ENCODE peak calls at places on chromosomes 6 and 20, in seven cellular contexts. F, H, V, D, S, O and K are unnamed samples. For H3K9me3, the result is how much of the 10 kb centered on the place peaks cover.

GRCh38 chr6:134351615-134352474 is 33.9 kb upstream of the SGK1 start:
- DNase-seq in V (no peak), O (no peak), D (no peak), S (no peak), H (no peak), F (no peak), K (no peak)

GRCh38 chr20:31698803-31699718 is 23.6 kb downstream of the BCL2L1 start:
- DNase-seq in O (peak), V (peak), S (no peak), D (peak), H (peak), F (peak), K (no peak)

GRCh38 chr6:144482142-144482541 is 197.0 kb downstream of the UTRN start:
- DNase-seq in D (peak), O (peak), F (peak), H (peak), S (peak), V (peak), K (peak)

GRCh38 chr6:41688256-41688965 is 47.0 kb downstream of the TFEB start:
- DNase-seq in O (no peak), D (no peak), S (peak), H (no peak), V (no peak), F (no peak), K (no peak)

GRCh38 chr20:1934578-1935573 is 39.7 kb downstream of the SIRPA start:
- DNase-seq in H (no peak), V (peak), S (no peak), D (no peak), F (peak), O (no peak), K (no peak)

GRCh38 chr6:105994522-105995402 is 91.4 kb upstream of the PRDM1 start:
- DNase-seq in H (peak), V (peak), F (peak), O (no peak), D (peak), S (peak), K (no peak)

GRCh38 chr20:10619427-10619826 is 54.4 kb downstream of the JAG1 start:
- DNase-seq in S (no peak), F (peak), H (no peak), O (no peak), V (no peak), D (no peak), K (no peak)

GRCh38 chr20:48156521-48156920 is 371.2 kb upstream of the SULF2 start:
- DNase-seq in O (no peak), F (peak), D (no peak), V (no peak), H (no peak), S (no peak), K (no peak)

GRCh38 chr6:35736293-35736894 is 438 bp upstream of the ARMC12 start:
- DNase-seq in V (peak), F (peak), D (peak), H (peak), O (no peak), S (peak), K (peak)

GRCh38 chr6:135008072-135008940 is 46.3 kb downstream of the HBS1L start:
- DNase-seq in F (no peak), D (no peak), O (no peak), H (no peak), V (peak), S (no peak), K (no peak)

GRCh38 chr6:2434116-2434515 is 188.7 kb upstream of the GMDS start:
- DNase-seq in F (peak), D (no peak), V (no peak), H (no peak), S (no peak), O (no peak), K (no peak)

GRCh38 chr20:58986968-58987517 is 6.0 kb downstream of the NELFCD start:
- DNase-seq in F (no peak), V (peak), D (no peak), S (peak), H (peak), O (no peak), K (no peak)

GRCh38 chr6:166237611-166238010 is 70.0 kb upstream of the TBXT start:
- DNase-seq in O (no peak), D (no peak), V (no peak), S (no peak), H (no peak), F (no peak), K (no peak)

GRCh38 chr6:87099472-87099871 is 4.6 kb upstream of the CGA start:
- DNase-seq in O (no peak), D (no peak), S (no peak), V (no peak), F (no peak), H (no peak), K (no peak)

GRCh38 chr6:42756713-42757112 is 10.8 kb upstream of the TBCC start:
- DNase-seq in O (no peak), D (no peak), H (no peak), S (no peak), V (no peak), F (no peak), K (no peak)

GRCh38 chr6:90521955-90522354 is 64.9 kb downstream of the MAP3K7 start:
- DNase-seq in O (no peak), F (no peak), V (no peak), S (no peak), D (no peak), H (no peak), K (no peak)

GRCh38 chr6:43990275-43990626 is 137.0 kb downstream of the MRPL14 start:
- DNase-seq in O (no peak), D (peak), F (no peak), V (no peak), H (no peak), S (no peak), K (no peak)

GRCh38 chr20:5205348-5206210 is 78.8 kb downstream of the CDS2 start:
- DNase-seq in H (peak), D (peak), F (peak), O (peak), S (peak), V (peak), K (peak)

GRCh38 chr6:166465671-166466087 is 82.9 kb upstream of the MPC1 start:
- DNase-seq in D (peak), S (no peak), H (no peak), V (no peak), F (no peak), O (no peak), K (no peak)

GRCh38 chr20:23160536-23161243 is 74.6 kb upstream of the CD93 start:
- DNase-seq in H (no peak), F (peak), D (no peak), S (no peak), V (no peak), O (no peak), K (no peak)

GRCh38 chr6:54267798-54268197 is 40.4 kb upstream of the TINAG start:
- DNase-seq in V (peak), O (no peak), F (peak), H (peak), D (no peak), S (no peak), K (no peak)

GRCh38 chr20:8361008-8361652 is 229.1 kb downstream of the PLCB1 start:
- DNase-seq in D (no peak), S (no peak), V (no peak), F (peak), O (no peak), H (no peak), K (no peak)

GRCh38 chr6:77123527-77123926 is 339.8 kb downstream of the HTR1B start:
- DNase-seq in D (no peak), O (no peak), V (no peak), H (no peak), S (no peak), F (peak), K (no peak)

GRCh38 chr20:62557425-62557824 is 81.6 kb upstream of the GATA5 start:
- DNase-seq in S (no peak), D (no peak), H (no peak), V (no peak), F (peak), O (no peak), K (no peak)

GRCh38 chr20:549720-550496 is 6.3 kb upstream of the CSNK2A1 start:
- DNase-seq in H (no peak), F (no peak), S (no peak), D (no peak), O (no peak), V (no peak), K (no peak)

GRCh38 chr6:100203391-100203790 is 209.4 kb upstream of the MCHR2 start:
- DNase-seq in F (peak), V (no peak), S (no peak), O (peak), H (no peak), D (no peak), K (no peak)

GRCh38 chr6:3277251-3277650 is 18.5 kb downstream of the PSMG4 start:
- DNase-seq in H (no peak), F (no peak), O (no peak), D (no peak), V (no peak), S (peak), K (no peak)

GRCh38 chr6:125899726-125900182 is 56.8 kb upstream of the HINT3 start:
- DNase-seq in S (no peak), H (peak), O (no peak), V (no peak), F (no peak), D (no peak), K (no peak)

GRCh38 chr20:46303176-46303956 is 4.9 kb downstream of the CDH22 start:
- DNase-seq in S (no peak), F (no peak), D (no peak), H (no peak), V (no peak), O (no peak), K (no peak)

GRCh38 chr6:92762414-92763374 is 656.7 kb downstream of the EPHA7 start:
- DNase-seq in F (no peak), H (no peak), S (no peak), V (no peak), D (no peak), O (no peak), K (no peak)

GRCh38 chr6:56046576-56046975 is 171.2 kb upstream of the BMP5 start:
- DNase-seq in V (no peak), F (peak), D (peak), S (peak), O (no peak), H (no peak), K (no peak)

GRCh38 chr20:41734506-41734945 is 116.3 kb upstream of the CHD6 start:
- DNase-seq in F (peak), S (no peak), H (peak), O (no peak), V (peak), D (peak), K (no peak)

GRCh38 chr20:41735949-41736348 is 117.8 kb upstream of the CHD6 start:
- DNase-seq in F (no peak), H (no peak), V (no peak), O (no peak), S (no peak), D (no peak), K (no peak)

GRCh38 chr20:41733151-41733550 is 115.0 kb upstream of the CHD6 start:
- DNase-seq in D (no peak), F (no peak), V (no peak), O (no peak), H (no peak), S (no peak), K (no peak)

DNA sequence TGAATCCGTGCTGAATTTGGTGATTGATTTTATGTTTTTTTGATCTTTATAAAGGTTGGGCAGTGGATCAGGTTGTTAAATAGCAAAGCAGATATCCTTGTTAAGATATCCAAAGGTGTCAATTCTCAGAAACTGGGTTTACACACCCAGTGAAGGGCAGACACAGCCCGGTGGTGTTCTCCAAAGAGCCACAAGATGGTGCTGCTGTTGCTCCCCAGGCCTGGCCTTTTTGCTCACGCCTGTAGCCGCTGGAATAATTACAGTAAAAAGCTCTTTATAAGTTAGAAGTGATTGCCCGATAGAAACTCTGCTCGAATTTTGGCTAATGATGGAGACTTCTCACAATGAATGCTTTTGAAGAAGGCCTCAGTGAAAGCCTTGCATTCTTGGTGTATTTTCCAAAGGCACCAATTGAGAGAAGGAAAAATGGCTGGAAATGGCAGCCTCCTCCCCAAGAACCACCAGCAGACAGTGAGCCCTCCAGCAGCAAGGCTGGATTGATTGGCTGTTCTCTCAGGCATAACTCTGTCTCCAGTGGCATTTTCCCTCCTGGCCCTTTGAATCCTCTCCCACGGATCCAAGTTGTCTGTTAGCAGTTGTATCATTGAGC is 120.5 kb upstream of the CHD6 start:
- DNase-seq in O (no peak), V (peak), H (peak), F (peak), S (peak), D (peak), K (peak)
- H3K9me3 ChIP-seq in O (under half), V (under half), H (under half), F (under half), S (under half), D (under half), K (under half)

GRCh38 chr6:101847690-101848089 is 454.2 kb downstream of the GRIK2 start:
- DNase-seq in F (no peak), S (no peak), V (no peak), O (no peak), H (no peak), D (no peak), K (no peak)
- TF ChIP-seq CTCF in F (no peak), S (no peak), V (no peak), O (no peak), H (no peak), D (no peak), K (no peak)

DNA sequence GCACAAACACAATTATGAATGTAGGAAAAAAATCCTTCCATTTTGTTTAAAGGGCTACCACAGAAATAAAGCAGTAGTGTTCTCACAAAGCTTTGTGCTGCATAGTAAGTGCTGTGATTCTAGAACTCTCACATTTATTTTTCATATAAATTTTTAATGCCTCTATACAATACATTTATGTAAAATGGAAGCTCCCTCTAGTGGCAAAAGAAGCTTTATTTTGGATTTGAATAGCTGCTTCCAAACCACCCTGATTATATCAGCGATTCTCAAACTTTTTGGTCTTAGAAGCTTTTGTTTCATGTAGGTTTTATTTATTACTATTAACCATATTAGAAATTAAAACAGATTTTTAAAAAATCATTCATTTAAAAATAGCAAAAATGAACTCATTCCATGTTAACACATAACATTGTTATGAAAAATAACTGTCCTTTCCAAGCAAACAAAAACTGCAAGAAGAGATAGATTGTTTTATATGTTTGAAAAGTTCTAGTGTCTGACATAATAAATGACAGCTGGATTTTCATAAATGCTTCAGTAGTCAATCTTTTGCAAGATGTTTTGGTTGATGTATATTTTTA is 38.4 kb downstream of the HS3ST5 start:
- DNase-seq in F (peak), D (no peak), S (no peak), O (peak), V (no peak), H (no peak), K (no peak)
- H3K9me3 ChIP-seq in F (under half), D (under half), S (under half), O (under half), V (under half), H (under half), K (under half)

GRCh38 chr6:33428219-33428890 is 8.5 kb downstream of the SYNGAP1 start:
- DNase-seq in V (peak), S (no peak), D (peak), H (peak), O (no peak), F (peak), K (no peak)
- TF ChIP-seq CTCF in V (peak), S (no peak), D (peak), H (peak), O (peak), F (peak), K (peak)

GRCh38 chr20:29742699-29743100 is 1514.8 kb upstream of the DEFB115 start:
- DNase-seq in F (no peak), H (no peak), O (no peak), S (no peak), D (no peak), V (no peak), K (no peak)

GRCh38 chr20:29741894-29742698 is 1515.4 kb upstream of the DEFB115 start:
- DNase-seq in F (no peak), H (no peak), S (no peak), D (no peak), O (no peak), V (peak), K (no peak)

GRCh38 chr20:29741594-29741893 is 1515.9 kb upstream of the DEFB115 start:
- DNase-seq in S (no peak), V (peak), F (no peak), H (no peak), O (no peak), D (no peak), K (no peak)

GRCh38 chr20:29740951-29741593 is 1516.4 kb upstream of the DEFB115 start:
- DNase-seq in F (no peak), V (peak), O (no peak), S (peak), H (no peak), D (no peak), K (no peak)

DNA sequence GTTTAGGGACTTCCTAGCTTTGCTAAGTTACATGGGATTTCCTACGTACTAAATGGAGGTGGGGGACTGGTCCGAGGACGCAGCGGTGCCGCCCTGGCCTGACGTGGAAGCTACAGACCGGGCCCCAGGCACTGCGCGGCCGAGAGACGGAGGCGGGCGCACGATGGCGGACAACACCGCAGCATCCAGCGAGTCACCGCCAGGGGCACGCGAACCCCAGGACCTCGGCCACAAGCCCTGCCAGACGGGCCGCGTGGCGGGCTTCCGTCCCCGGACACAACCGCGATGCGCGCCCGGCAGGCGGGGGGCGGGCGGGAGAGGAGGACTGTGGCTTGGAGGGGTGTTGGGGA is 1516.9 kb upstream of the DEFB115 start:
- DNase-seq in F (no peak), S (no peak), D (no peak), V (no peak), H (no peak), O (no peak), K (no peak)
- H3K9me3 ChIP-seq in F (under half), S (under half), D (under half), V (under half), H (under half), O (under half), K (under half)

GRCh38 chr20:50380697-50381040 is 129.5 kb upstream of the PTPN1 start:
- DNase-seq in H (peak), S (no peak), F (peak), D (no peak), V (no peak), O (no peak), K (no peak)
- TF ChIP-seq CTCF in H (peak), S (peak), F (peak), D (peak), V (peak), O (peak), K (no peak)

DNA sequence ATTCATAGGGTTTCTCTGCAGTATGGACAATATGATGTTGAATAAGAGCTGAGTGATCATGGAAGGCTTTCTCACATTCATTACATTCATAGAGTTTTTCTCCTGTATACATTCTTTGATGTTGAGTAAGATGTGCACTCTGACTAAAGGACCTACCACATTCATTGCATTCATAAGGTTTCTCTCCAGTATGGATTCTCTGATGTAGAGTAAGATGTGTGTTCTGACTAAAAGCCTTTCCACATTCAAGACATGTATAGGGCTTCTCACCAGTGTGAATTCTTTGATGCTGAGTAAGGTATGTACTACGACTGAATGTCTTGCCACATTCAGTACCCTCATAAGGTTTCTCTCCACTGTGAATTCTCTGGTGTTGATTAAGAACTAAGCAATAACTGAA is 29.3 kb upstream of the ZNF391 start:
- DNase-seq in S (no peak), H (no peak), F (no peak), D (no peak), V (no peak), O (no peak), K (no peak)
- H3K9me3 ChIP-seq in S (under half), H (under half), F (under half), D (under half), V (under half), O (under half), K (half or more)

DNA sequence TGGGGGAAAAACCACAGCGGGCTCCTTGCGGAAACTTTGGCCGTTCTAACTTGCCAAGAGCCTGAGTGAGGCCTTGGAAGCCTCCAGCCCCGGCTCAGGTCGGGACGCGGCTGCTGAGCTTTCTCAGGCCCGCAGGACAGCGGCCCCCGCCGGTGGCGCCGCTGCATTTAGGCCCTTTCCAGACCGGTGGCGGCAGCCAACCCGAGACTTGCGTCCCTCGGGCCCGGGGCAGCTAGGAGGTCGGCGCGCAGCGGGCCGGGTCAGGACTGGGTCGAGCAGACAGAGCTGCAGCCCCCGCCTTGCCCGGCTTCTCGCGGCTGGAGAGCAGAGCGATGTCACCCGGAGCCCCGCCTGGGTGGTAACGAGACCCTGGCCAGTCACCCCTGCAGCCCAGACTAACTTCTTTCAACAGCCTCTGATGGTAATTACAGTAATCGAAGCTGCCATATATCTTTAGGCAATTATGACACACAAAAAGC is 2.7 kb downstream of the NR2E1 start:
- DNase-seq in H (no peak), V (no peak), S (peak), F (no peak), O (no peak), D (no peak), K (no peak)
- TF ChIP-seq CTCF in H (no peak), V (peak), S (no peak), F (no peak), O (peak), D (peak), K (no peak)